ENCODE peak calls at places on chromosomes 2 and 18, in eight cellular contexts. One of them, this sample, is unnamed.
A peak's percentile ranks its signal among the peaks of the same experiment; 100 is the strongest.

GRCh38 chr2:109210431-109211200 is 81.6 kb downstream of the SH3RF3 start:
- DNase-seq in left cardiac atrium: no peak
- DNase-seq in cerebellar cortex: no peak
- DNase-seq in HTR-8/SVneo: no peak
- DNase-seq in nucleus accumbens: no peak
- DNase-seq in body of pancreas: no peak
- DNase-seq in NCI-H1930: no peak
- DNase-seq in astrocyte of the spinal cord: peak; percentile 29
- DNase-seq in this sample: no peak

GRCh38 chr18:43534511-43534910 is 257.2 kb upstream of the SYT4 start:
- DNase-seq in left cardiac atrium: no peak
- DNase-seq in cerebellar cortex: no peak
- DNase-seq in HTR-8/SVneo: no peak
- DNase-seq in nucleus accumbens: no peak
- DNase-seq in body of pancreas: no peak
- DNase-seq in NCI-H1930: no peak
- DNase-seq in astrocyte of the spinal cord: peak; percentile 4
- DNase-seq in this sample: no peak

GRCh38 chr2:27929916-27930486 is 39.5 kb downstream of the BABAM2 start:
- DNase-seq in left cardiac atrium: no peak
- DNase-seq in cerebellar cortex: no peak
- DNase-seq in HTR-8/SVneo: no peak
- DNase-seq in nucleus accumbens: no peak
- DNase-seq in body of pancreas: no peak
- DNase-seq in NCI-H1930: no peak
- DNase-seq in astrocyte of the spinal cord: no peak
- DNase-seq in this sample: no peak

GRCh38 chr2:29250977-29251376 is 135.8 kb downstream of the CLIP4 start:
- DNase-seq in left cardiac atrium: no peak
- DNase-seq in cerebellar cortex: no peak
- DNase-seq in HTR-8/SVneo: no peak
- DNase-seq in nucleus accumbens: no peak
- DNase-seq in body of pancreas: no peak
- DNase-seq in NCI-H1930: no peak
- DNase-seq in astrocyte of the spinal cord: no peak
- DNase-seq in this sample: no peak

GRCh38 chr2:120726245-120726644 is 9.4 kb upstream of the GLI2 start:
- DNase-seq in left cardiac atrium: no peak
- DNase-seq in cerebellar cortex: no peak
- DNase-seq in HTR-8/SVneo: no peak
- DNase-seq in nucleus accumbens: no peak
- DNase-seq in body of pancreas: no peak
- DNase-seq in NCI-H1930: no peak
- DNase-seq in astrocyte of the spinal cord: no peak
- DNase-seq in this sample: no peak

GRCh38 chr2:37501121-37501520 is 156.7 kb downstream of the QPCT start:
- DNase-seq in left cardiac atrium: no peak
- DNase-seq in cerebellar cortex: no peak
- DNase-seq in HTR-8/SVneo: no peak
- DNase-seq in nucleus accumbens: no peak
- DNase-seq in body of pancreas: no peak
- DNase-seq in NCI-H1930: no peak
- DNase-seq in astrocyte of the spinal cord: no peak
- DNase-seq in this sample: no peak

GRCh38 chr2:235605999-235606715 is 112.3 kb downstream of the AGAP1 start:
- DNase-seq in left cardiac atrium: no peak
- DNase-seq in cerebellar cortex: no peak
- DNase-seq in HTR-8/SVneo: no peak
- DNase-seq in nucleus accumbens: no peak
- DNase-seq in body of pancreas: no peak
- DNase-seq in NCI-H1930: no peak
- DNase-seq in astrocyte of the spinal cord: peak; percentile 89
- DNase-seq in this sample: no peak

GRCh38 chr2:20514596-20515269 is 67.9 kb downstream of the RHOB start:
- DNase-seq in left cardiac atrium: peak; percentile 73
- DNase-seq in cerebellar cortex: no peak
- DNase-seq in HTR-8/SVneo: peak; percentile 89
- DNase-seq in nucleus accumbens: no peak
- DNase-seq in body of pancreas: no peak
- DNase-seq in NCI-H1930: no peak
- DNase-seq in astrocyte of the spinal cord: peak; percentile 98
- DNase-seq in this sample: peak; percentile 64

GRCh38 chr2:101560780-101561315 is 85.9 kb upstream of the RFX8 start:
- DNase-seq in left cardiac atrium: no peak
- DNase-seq in cerebellar cortex: no peak
- DNase-seq in HTR-8/SVneo: no peak
- DNase-seq in nucleus accumbens: no peak
- DNase-seq in body of pancreas: no peak
- DNase-seq in NCI-H1930: no peak
- DNase-seq in astrocyte of the spinal cord: no peak
- DNase-seq in this sample: no peak

GRCh38 chr18:48100712-48101165 is 170.3 kb upstream of the SMAD2 start:
- DNase-seq in left cardiac atrium: no peak
- DNase-seq in cerebellar cortex: no peak
- DNase-seq in HTR-8/SVneo: no peak
- DNase-seq in nucleus accumbens: no peak
- DNase-seq in body of pancreas: no peak
- DNase-seq in NCI-H1930: no peak
- DNase-seq in astrocyte of the spinal cord: no peak
- DNase-seq in this sample: no peak

GRCh38 chr2:20221939-20222768 is 2.8 kb downstream of the SDC1 start:
- DNase-seq in left cardiac atrium: no peak
- DNase-seq in cerebellar cortex: no peak
- DNase-seq in HTR-8/SVneo: no peak
- DNase-seq in nucleus accumbens: no peak
- DNase-seq in body of pancreas: no peak
- DNase-seq in NCI-H1930: no peak
- DNase-seq in astrocyte of the spinal cord: no peak
- DNase-seq in this sample: no peak

GRCh38 chr2:218478544-218478943 is 59.6 kb downstream of the VIL1 start:
- DNase-seq in left cardiac atrium: no peak
- DNase-seq in cerebellar cortex: no peak
- DNase-seq in HTR-8/SVneo: no peak
- DNase-seq in nucleus accumbens: no peak
- DNase-seq in body of pancreas: no peak
- DNase-seq in NCI-H1930: no peak
- DNase-seq in astrocyte of the spinal cord: no peak
- DNase-seq in this sample: no peak

GRCh38 chr18:6781846-6782245 is 52.3 kb downstream of the ARHGAP28 start:
- DNase-seq in left cardiac atrium: no peak
- DNase-seq in cerebellar cortex: no peak
- DNase-seq in HTR-8/SVneo: peak; percentile 53
- DNase-seq in nucleus accumbens: no peak
- DNase-seq in body of pancreas: no peak
- DNase-seq in NCI-H1930: no peak
- DNase-seq in astrocyte of the spinal cord: peak; percentile 49
- DNase-seq in this sample: no peak

GRCh38 chr2:133139847-133140533 is 428.3 kb downstream of the NCKAP5 start:
- DNase-seq in left cardiac atrium: no peak
- DNase-seq in cerebellar cortex: no peak
- DNase-seq in HTR-8/SVneo: no peak
- DNase-seq in nucleus accumbens: no peak
- DNase-seq in body of pancreas: no peak
- DNase-seq in NCI-H1930: no peak
- DNase-seq in astrocyte of the spinal cord: peak; percentile 10
- DNase-seq in this sample: no peak

GRCh38 chr18:45562567-45563479 is 52.5 kb upstream of the SLC14A2 start:
- DNase-seq in left cardiac atrium: peak; percentile 38
- DNase-seq in cerebellar cortex: no peak
- DNase-seq in HTR-8/SVneo: no peak
- DNase-seq in nucleus accumbens: no peak
- DNase-seq in body of pancreas: no peak
- DNase-seq in NCI-H1930: no peak
- DNase-seq in astrocyte of the spinal cord: no peak
- DNase-seq in this sample: no peak

GRCh38 chr18:31954349-31954748 is 11.4 kb upstream of the TRAPPC8 start:
- DNase-seq in left cardiac atrium: peak; percentile 67
- DNase-seq in cerebellar cortex: no peak
- DNase-seq in HTR-8/SVneo: no peak
- DNase-seq in nucleus accumbens: no peak
- DNase-seq in body of pancreas: no peak
- DNase-seq in NCI-H1930: no peak
- DNase-seq in astrocyte of the spinal cord: no peak
- DNase-seq in this sample: no peak

GRCh38 chr2:60476206-60476946 is 77.1 kb downstream of the BCL11A start:
- DNase-seq in left cardiac atrium: no peak
- DNase-seq in cerebellar cortex: no peak
- DNase-seq in HTR-8/SVneo: no peak
- DNase-seq in nucleus accumbens: no peak
- DNase-seq in body of pancreas: peak; percentile 70
- DNase-seq in NCI-H1930: no peak
- DNase-seq in astrocyte of the spinal cord: no peak
- DNase-seq in this sample: no peak

GRCh38 chr2:64711260-64711659 is 57.5 kb upstream of the SERTAD2 start:
- DNase-seq in left cardiac atrium: no peak
- DNase-seq in cerebellar cortex: no peak
- DNase-seq in HTR-8/SVneo: no peak
- DNase-seq in nucleus accumbens: no peak
- DNase-seq in body of pancreas: no peak
- DNase-seq in NCI-H1930: no peak
- DNase-seq in astrocyte of the spinal cord: no peak
- DNase-seq in this sample: no peak

GRCh38 chr2:201406077-201406662 is 45.1 kb downstream of the TRAK2 start:
- DNase-seq in left cardiac atrium: no peak
- DNase-seq in cerebellar cortex: peak; percentile 57
- DNase-seq in HTR-8/SVneo: no peak
- DNase-seq in nucleus accumbens: no peak
- DNase-seq in body of pancreas: peak; percentile 60
- DNase-seq in NCI-H1930: no peak
- DNase-seq in astrocyte of the spinal cord: peak; percentile 80
- DNase-seq in this sample: no peak

GRCh38 chr2:239157766-239158165 is 243.1 kb downstream of the HDAC4 start:
- DNase-seq in left cardiac atrium: peak; percentile 29
- DNase-seq in cerebellar cortex: no peak
- DNase-seq in HTR-8/SVneo: no peak
- DNase-seq in nucleus accumbens: no peak
- DNase-seq in body of pancreas: peak; percentile 37
- DNase-seq in NCI-H1930: no peak
- DNase-seq in astrocyte of the spinal cord: no peak
- DNase-seq in this sample: peak; percentile 8

GRCh38 chr2:239777219-239777618 is 247.9 kb downstream of the NDUFA10 start:
- DNase-seq in left cardiac atrium: no peak
- DNase-seq in cerebellar cortex: no peak
- DNase-seq in HTR-8/SVneo: no peak
- DNase-seq in nucleus accumbens: no peak
- DNase-seq in body of pancreas: no peak
- DNase-seq in NCI-H1930: no peak
- DNase-seq in astrocyte of the spinal cord: no peak
- DNase-seq in this sample: no peak

GRCh38 chr2:120503206-120503792 is 157.4 kb downstream of the INHBB start:
- DNase-seq in left cardiac atrium: no peak
- DNase-seq in cerebellar cortex: no peak
- DNase-seq in HTR-8/SVneo: no peak
- DNase-seq in nucleus accumbens: no peak
- DNase-seq in body of pancreas: no peak
- DNase-seq in NCI-H1930: no peak
- DNase-seq in astrocyte of the spinal cord: no peak
- DNase-seq in this sample: no peak

GRCh38 chr18:26971327-26971918 is 105.9 kb upstream of the AQP4 start:
- DNase-seq in left cardiac atrium: no peak
- DNase-seq in cerebellar cortex: no peak
- DNase-seq in HTR-8/SVneo: no peak
- DNase-seq in nucleus accumbens: no peak
- DNase-seq in body of pancreas: no peak
- DNase-seq in NCI-H1930: no peak
- DNase-seq in astrocyte of the spinal cord: no peak
- DNase-seq in this sample: no peak

GRCh38 chr2:105682401-105682800 is 62.3 kb upstream of the NCK2 start:
- DNase-seq in left cardiac atrium: no peak
- DNase-seq in cerebellar cortex: no peak
- DNase-seq in HTR-8/SVneo: no peak
- DNase-seq in nucleus accumbens: peak; percentile 18
- DNase-seq in body of pancreas: no peak
- DNase-seq in NCI-H1930: no peak
- DNase-seq in astrocyte of the spinal cord: no peak
- DNase-seq in this sample: no peak

GRCh38 chr2:6072757-6073156 is 380.6 kb downstream of the SOX11 start:
- DNase-seq in left cardiac atrium: no peak
- DNase-seq in cerebellar cortex: no peak
- DNase-seq in HTR-8/SVneo: no peak
- DNase-seq in nucleus accumbens: no peak
- DNase-seq in body of pancreas: no peak
- DNase-seq in NCI-H1930: no peak
- DNase-seq in astrocyte of the spinal cord: no peak
- DNase-seq in this sample: no peak

GRCh38 chr2:176769021-176769420 is 443.6 kb upstream of the HNRNPA3 start:
- DNase-seq in left cardiac atrium: no peak
- DNase-seq in cerebellar cortex: no peak
- DNase-seq in HTR-8/SVneo: no peak
- DNase-seq in nucleus accumbens: no peak
- DNase-seq in body of pancreas: no peak
- DNase-seq in NCI-H1930: no peak
- DNase-seq in astrocyte of the spinal cord: no peak
- DNase-seq in this sample: no peak

GRCh38 chr18:71008257-71008656 is 719.4 kb downstream of the SOCS6 start:
- DNase-seq in left cardiac atrium: no peak
- DNase-seq in cerebellar cortex: no peak
- DNase-seq in HTR-8/SVneo: no peak
- DNase-seq in nucleus accumbens: no peak
- DNase-seq in body of pancreas: no peak
- DNase-seq in NCI-H1930: no peak
- DNase-seq in astrocyte of the spinal cord: no peak
- DNase-seq in this sample: no peak

GRCh38 chr2:179239194-179239593 is 25.4 kb downstream of the SESTD1 start:
- DNase-seq in left cardiac atrium: no peak
- DNase-seq in cerebellar cortex: no peak
- DNase-seq in HTR-8/SVneo: no peak
- DNase-seq in nucleus accumbens: no peak
- DNase-seq in body of pancreas: no peak
- DNase-seq in NCI-H1930: no peak
- DNase-seq in astrocyte of the spinal cord: peak; percentile 79
- DNase-seq in this sample: peak; percentile 69

GRCh38 chr2:219728993-219729487 is 101.6 kb downstream of the SLC4A3 start:
- DNase-seq in left cardiac atrium: no peak
- DNase-seq in cerebellar cortex: no peak
- DNase-seq in HTR-8/SVneo: no peak
- DNase-seq in nucleus accumbens: no peak
- DNase-seq in body of pancreas: no peak
- DNase-seq in NCI-H1930: no peak
- DNase-seq in astrocyte of the spinal cord: no peak
- DNase-seq in this sample: no peak

GRCh38 chr2:42722328-42723190 is 41.4 kb downstream of the OXER1 start:
- DNase-seq in left cardiac atrium: peak; percentile 59
- DNase-seq in cerebellar cortex: no peak
- DNase-seq in HTR-8/SVneo: no peak
- DNase-seq in nucleus accumbens: peak; percentile 6
- DNase-seq in body of pancreas: peak; percentile 81
- DNase-seq in NCI-H1930: no peak
- DNase-seq in astrocyte of the spinal cord: peak; percentile 86
- DNase-seq in this sample: no peak

GRCh38 chr18:1564793-1565192 is 660.1 kb downstream of the ADCYAP1 start:
- DNase-seq in left cardiac atrium: no peak
- DNase-seq in cerebellar cortex: no peak
- DNase-seq in HTR-8/SVneo: no peak
- DNase-seq in nucleus accumbens: no peak
- DNase-seq in body of pancreas: no peak
- DNase-seq in NCI-H1930: no peak
- DNase-seq in astrocyte of the spinal cord: no peak
- DNase-seq in this sample: no peak

GRCh38 chr2:144707927-144708326 is 188.0 kb upstream of the ZEB2 start:
- DNase-seq in left cardiac atrium: no peak
- DNase-seq in cerebellar cortex: no peak
- DNase-seq in HTR-8/SVneo: no peak
- DNase-seq in nucleus accumbens: no peak
- DNase-seq in body of pancreas: no peak
- DNase-seq in NCI-H1930: no peak
- DNase-seq in astrocyte of the spinal cord: peak; percentile 8
- DNase-seq in this sample: no peak

GRCh38 chr18:4755848-4756247 is 300.7 kb upstream of the DLGAP1 start:
- DNase-seq in left cardiac atrium: no peak
- DNase-seq in cerebellar cortex: peak; percentile 9
- DNase-seq in HTR-8/SVneo: no peak
- DNase-seq in nucleus accumbens: no peak
- DNase-seq in body of pancreas: no peak
- DNase-seq in NCI-H1930: no peak
- DNase-seq in astrocyte of the spinal cord: no peak
- DNase-seq in this sample: no peak

GRCh38 chr2:230134496-230135073 is 65.9 kb upstream of the SLC16A14 start:
- DNase-seq in left cardiac atrium: no peak
- DNase-seq in cerebellar cortex: no peak
- DNase-seq in HTR-8/SVneo: no peak
- DNase-seq in nucleus accumbens: no peak
- DNase-seq in body of pancreas: no peak
- DNase-seq in NCI-H1930: no peak
- DNase-seq in astrocyte of the spinal cord: peak; percentile 74
- DNase-seq in this sample: no peak